ENCODE peak calls at places on chromosomes 1 and 21, in eight cellular contexts. J, Y, T, L, N, H, K and W are unnamed samples.

GRCh38 chr1:87869563-87869962 is 540.9 kb downstream of the LMO4 start:
- DNase-seq in J (no peak), Y (no peak), T (no peak), L (no peak), N (peak; percentile 68), H (peak; percentile 85), K (no peak), W (peak; percentile 80)

GRCh38 chr1:246149543-246149942 is 357.5 kb downstream of the SMYD3 start:
- DNase-seq in J (no peak), Y (no peak), T (no peak), L (no peak), N (no peak), H (no peak), K (no peak), W (no peak)

GRCh38 chr1:226618380-226618779 is 69.8 kb downstream of the STUM start:
- DNase-seq in J (no peak), Y (no peak), T (no peak), L (no peak), N (no peak), H (no peak), K (no peak), W (no peak)

GRCh38 chr1:25541889-25542658 is 1.3 kb upstream of the LDLRAP1 start:
- DNase-seq in J (no peak), Y (no peak), T (no peak), L (no peak), N (no peak), H (no peak), K (no peak), W (no peak)

GRCh38 chr1:984476-984814 is 2.6 kb upstream of the PERM1 start:
- DNase-seq in J (no peak), Y (no peak), T (no peak), L (no peak), N (no peak), H (no peak), K (no peak), W (no peak)

GRCh38 chr1:182595641-182596240 is 6.7 kb upstream of the RNASEL start:
- DNase-seq in J (peak; percentile 67), Y (peak; percentile 48), T (peak; percentile 78), L (peak; percentile 43), N (peak; percentile 67), H (peak; percentile 28), K (peak; percentile 79), W (peak; percentile 40)

GRCh38 chr1:161749509-161750407 is at the start of gene DUSP12:
- DNase-seq in J (peak; percentile 89), Y (peak; percentile 92), T (peak; percentile 95), L (peak; percentile 90), N (peak; percentile 96), H (peak; percentile 93), K (peak; percentile 93), W (peak; percentile 90)

GRCh38 chr1:174742805-174743653 is 256.7 kb upstream of the CACYBP start:
- DNase-seq in J (no peak), Y (no peak), T (no peak), L (no peak), N (no peak), H (peak; percentile 12), K (no peak), W (no peak)

GRCh38 chr1:71228727-71229371 is 148.0 kb upstream of the ZRANB2 start:
- DNase-seq in J (no peak), Y (no peak), T (no peak), L (no peak), N (peak; percentile 37), H (no peak), K (no peak), W (no peak)

GRCh38 chr1:6130596-6130995 is 49.5 kb downstream of the CHD5 start:
- DNase-seq in J (no peak), Y (peak; percentile 2), T (no peak), L (no peak), N (no peak), H (no peak), K (no peak), W (no peak)

GRCh38 chr1:13823126-13823880 is 123.3 kb downstream of the PRDM2 start:
- DNase-seq in J (no peak), Y (no peak), T (no peak), L (no peak), N (no peak), H (no peak), K (no peak), W (no peak)

GRCh38 chr1:26854953-26855352 is 8.0 kb upstream of the SFN start:
- DNase-seq in J (no peak), Y (no peak), T (no peak), L (no peak), N (no peak), H (peak; percentile 70), K (peak; percentile 85), W (no peak)
- H3K4me1 ChIP-seq in J (no peaks in the 10 kb centered on the region), Y (no peaks in the 10 kb centered on the region), T (no peaks in the 10 kb centered on the region), L (peaks cover 21% of the 10 kb centered on the region), N (peaks cover 4% of the 10 kb centered on the region), H (peaks cover 59% of the 10 kb centered on the region), K (peaks cover 16% of the 10 kb centered on the region), W (peaks cover 66% of the 10 kb centered on the region)

DNA sequence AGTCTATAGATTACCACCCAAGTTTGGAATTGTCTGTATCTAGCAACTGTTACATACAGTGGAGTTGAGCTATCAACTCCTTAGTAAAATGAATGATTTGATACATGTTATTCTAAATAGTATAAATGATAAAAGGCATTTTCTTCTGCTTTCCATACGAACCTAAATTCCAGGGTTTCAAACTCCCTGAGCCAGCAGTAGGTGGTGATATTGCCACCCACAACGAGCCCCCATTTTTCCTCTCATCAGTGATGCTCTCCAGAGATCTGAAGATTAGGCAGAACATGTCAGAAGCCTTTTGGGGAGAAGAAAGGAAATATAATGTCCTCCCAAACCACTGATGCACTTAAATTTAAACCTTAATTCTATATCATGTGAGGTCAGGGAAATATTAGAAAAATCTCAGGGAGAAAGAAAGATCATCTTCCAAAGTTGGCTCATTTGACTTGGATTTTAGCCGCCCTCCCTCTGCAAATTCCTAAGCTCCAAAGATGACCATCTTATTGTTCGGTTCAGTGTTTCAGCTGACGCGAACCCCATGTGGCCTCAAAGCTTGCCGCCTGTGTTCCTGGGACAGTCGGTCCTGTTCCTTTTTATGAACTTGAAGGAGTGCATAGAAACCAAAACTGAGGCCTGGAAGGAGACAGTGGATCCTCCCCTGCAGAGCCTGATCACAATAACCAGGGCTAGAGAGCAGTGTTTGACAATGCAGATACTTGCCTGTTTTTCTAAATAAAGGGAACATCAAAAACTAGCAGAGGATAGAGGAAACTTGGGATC is 2.3 kb downstream of the EVA1C start:
- DNase-seq in J (no peak), Y (no peak), T (no peak), L (no peak), N (peak; percentile 70), H (peak; percentile 28), K (no peak), W (no peak)
- TF ChIP-seq CTCF in J (no peak), Y (peak; percentile 53), T (peak; percentile 7), L (peak; percentile 26), N (peak; percentile 54), H (peak; percentile 78), K (peak; percentile 37), W (no peak)

DNA sequence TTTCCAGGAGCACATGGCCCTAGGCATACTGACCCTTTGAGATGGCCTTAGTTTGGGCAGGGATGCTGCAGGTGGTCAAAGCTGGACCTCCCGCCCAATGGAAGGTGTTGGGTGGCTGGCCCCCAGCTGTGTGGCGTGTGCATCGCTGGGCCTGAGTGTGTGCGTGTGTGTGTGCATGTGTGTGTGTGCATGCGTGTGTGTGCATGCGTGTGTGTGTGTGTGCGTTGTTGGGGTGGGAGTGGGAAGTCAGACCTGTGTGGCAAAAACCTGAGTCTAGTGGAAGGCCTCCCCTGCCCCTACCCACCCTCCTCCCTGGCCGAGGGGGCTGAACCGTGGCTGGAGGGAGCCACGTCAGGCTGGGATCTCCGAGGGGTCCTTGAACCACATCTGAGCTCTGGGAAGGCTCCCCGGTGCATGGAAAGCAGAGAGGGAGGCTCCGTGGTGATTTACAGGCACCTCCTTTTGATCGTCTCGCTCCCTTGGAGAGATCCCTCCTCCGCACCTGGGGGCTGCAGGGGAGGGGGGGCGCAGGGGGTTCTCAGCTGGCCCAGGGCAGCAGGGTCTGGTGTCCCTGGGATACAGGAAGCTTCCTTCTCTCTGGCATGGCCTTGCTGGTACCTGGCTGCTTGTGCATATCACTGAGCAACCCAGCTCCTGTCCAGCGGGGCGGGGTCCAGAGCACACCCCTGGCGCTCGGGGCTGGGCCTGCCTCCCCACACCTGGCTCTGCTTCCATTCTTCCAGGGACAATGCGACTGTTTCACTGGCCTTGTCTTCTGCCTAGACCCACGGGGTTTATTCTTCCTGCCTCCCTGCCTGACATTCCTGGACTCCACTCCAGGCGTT is 124.7 kb upstream of the WNT4 start:
- DNase-seq in J (no peak), Y (no peak), T (no peak), L (no peak), N (no peak), H (no peak), K (no peak), W (no peak)
- H3K4me1 ChIP-seq in J (no peaks in the 10 kb centered on the region), Y (no peaks in the 10 kb centered on the region), T (no peaks in the 10 kb centered on the region), L (no peaks in the 10 kb centered on the region), N (no peaks in the 10 kb centered on the region), H (no peaks in the 10 kb centered on the region), K (no peaks in the 10 kb centered on the region), W (peaks cover 8% of the 10 kb centered on the region)

GRCh38 chr21:39180429-39181019 is 2.7 kb downstream of the PSMG1 start:
- DNase-seq in J (no peak), Y (no peak), T (no peak), L (no peak), N (no peak), H (no peak), K (no peak), W (no peak)
- TF ChIP-seq CTCF in J (no peak), Y (no peak), T (no peak), L (peak; percentile 31), N (no peak), H (peak; percentile 46), K (no peak), W (no peak)

DNA sequence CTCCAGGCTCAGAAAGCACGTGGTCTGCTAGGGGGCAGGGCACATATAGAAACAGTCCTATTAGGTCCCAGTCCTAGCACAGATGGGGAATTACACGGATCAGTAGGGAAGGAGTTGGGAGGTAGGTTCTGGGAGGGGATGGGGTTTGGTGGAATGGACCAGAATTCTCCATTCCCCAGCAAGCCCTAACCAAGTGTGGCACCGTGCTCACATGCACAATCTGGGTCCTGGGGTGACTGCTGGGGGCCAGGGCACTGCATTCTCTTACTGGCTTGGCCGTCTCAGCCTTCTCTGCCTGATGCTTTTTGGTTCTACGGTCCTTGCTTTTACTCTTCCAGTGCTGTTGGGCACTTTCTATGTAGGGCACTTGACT is 53.9 kb downstream of the NENF start:
- DNase-seq in J (no peak), Y (no peak), T (no peak), L (no peak), N (no peak), H (no peak), K (no peak), W (no peak)
- H3K4me1 ChIP-seq in J (no peaks in the 10 kb centered on the region), Y (peaks cover 13% of the 10 kb centered on the region), T (peaks cover 46% of the 10 kb centered on the region), L (peaks cover 5% of the 10 kb centered on the region), N (peaks cover 2% of the 10 kb centered on the region), H (peaks cover 9% of the 10 kb centered on the region), K (peaks cover 10% of the 10 kb centered on the region), W (peaks cover 74% of the 10 kb centered on the region)

DNA sequence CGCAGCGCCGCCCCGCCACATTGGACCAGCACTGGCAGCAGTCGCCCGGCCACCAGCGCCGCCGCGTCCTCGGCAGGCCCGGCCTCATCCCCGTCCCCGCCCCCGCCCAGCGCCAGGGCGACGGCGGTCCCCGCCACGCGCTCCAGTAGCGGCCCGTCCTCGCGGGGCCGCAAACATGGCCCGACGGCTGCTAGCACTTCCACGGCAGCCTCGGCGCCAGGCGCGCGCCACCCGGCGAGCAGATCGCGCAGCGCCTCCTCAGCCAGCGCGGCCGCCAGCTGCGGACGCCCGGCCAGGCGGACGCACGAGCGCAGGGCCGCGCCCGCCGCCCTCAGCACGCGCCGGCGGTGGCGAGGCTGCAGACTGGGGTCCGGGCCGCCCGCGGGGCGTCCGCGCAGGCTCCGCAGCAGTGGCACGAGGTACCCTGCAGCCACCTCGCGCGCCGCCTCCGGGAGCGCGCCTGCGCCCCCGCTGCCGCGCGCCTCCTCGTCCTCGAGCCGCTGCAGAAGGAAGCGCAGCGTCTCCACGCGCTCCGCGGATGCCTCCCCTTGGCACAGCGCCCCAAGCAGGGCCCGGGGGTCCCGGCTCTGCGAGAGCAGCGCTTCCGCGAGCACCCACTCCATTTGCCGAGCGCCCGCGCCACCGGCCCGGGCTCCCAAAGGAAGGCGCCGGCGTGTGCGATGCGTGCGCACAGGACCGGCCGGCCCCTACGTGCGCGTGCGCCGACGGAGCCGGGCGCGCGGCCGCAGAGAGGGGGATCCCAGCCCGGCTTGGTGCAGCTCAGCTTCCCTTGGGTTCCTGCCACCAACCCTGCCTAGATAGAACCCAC is at the start of gene TARBP1:
- DNase-seq in J (peak; percentile 66), Y (peak; percentile 77), T (peak; percentile 33), L (peak; percentile 22), N (peak; percentile 73), H (peak; percentile 62), K (peak; percentile 73), W (peak; percentile 73)
- TF ChIP-seq CTCF in J (peak; percentile 40), Y (peak; percentile 34), T (no peak), L (no peak), N (no peak), H (peak; percentile 55), K (no peak), W (no peak)